ENCODE peak calls at places on chromosomes 4 and X, in five cellular contexts. J is heart right ventricle, I is IMR-90, F is right lobe of liver, B is right atrium auricular region. K is an unnamed sample.

GRCh38 chrX:10017866-10018265 is 50.7 kb downstream of the CLDN34 start:
- DNase-seq in J (no peak), I (peak), F (no peak), B (no peak), K (no peak)

GRCh38 chrX:18898517-18898916 is 85.4 kb downstream of the PHKA2 start:
- DNase-seq in J (no peak), I (no peak), F (no peak), B (no peak), K (no peak)

GRCh38 chr4:168907119-168907698 is 102.8 kb downstream of the CBR4 start:
- DNase-seq in J (no peak), I (peak), F (no peak), B (no peak), K (no peak)

GRCh38 chrX:140149761-140150160 is 184.4 kb upstream of the CXorf66 start:
- DNase-seq in J (no peak), I (no peak), F (no peak), B (no peak), K (no peak)

GRCh38 chr4:123547167-123547817 is 150.7 kb downstream of the SPRY1 start:
- DNase-seq in J (no peak), I (no peak), F (no peak), B (no peak), K (no peak)

GRCh38 chr4:155403886-155404285 is 27.1 kb upstream of the MAP9 start:
- DNase-seq in J (no peak), I (peak), F (no peak), B (no peak), K (no peak)

GRCh38 chr4:126986828-126987227 is 645.9 kb upstream of the INTU start:
- DNase-seq in J (no peak), I (peak), F (no peak), B (no peak), K (no peak)

GRCh38 chrX:3435057-3435456 is 88.6 kb upstream of the MXRA5 start:
- DNase-seq in J (no peak), I (no peak), F (no peak), B (no peak), K (no peak)

GRCh38 chrX:121308276-121308805 is 260.9 kb downstream of the GLUD2 start:
- DNase-seq in J (peak), I (no peak), F (no peak), B (no peak), K (no peak)

GRCh38 chr4:73608677-73609594 is 11.3 kb downstream of the RASSF6 start:
- DNase-seq in J (no peak), I (peak), F (no peak), B (no peak), K (no peak)

GRCh38 chrX:154655346-154655745 is 2.0 kb upstream of the CTAG2 start:
- DNase-seq in J (no peak), I (no peak), F (no peak), B (no peak), K (no peak)

GRCh38 chr4:37528161-37528560 is 158.0 kb downstream of the RELL1 start:
- DNase-seq in J (no peak), I (no peak), F (peak), B (no peak), K (no peak)

GRCh38 chr4:6252051-6252450 is 17.6 kb upstream of the WFS1 start:
- DNase-seq in J (no peak), I (no peak), F (no peak), B (no peak), K (no peak)

GRCh38 chrX:20311505-20311904 is 44.8 kb upstream of the RPS6KA3 start:
- DNase-seq in J (no peak), I (no peak), F (no peak), B (no peak), K (no peak)

GRCh38 chr4:114249561-114250356 is 270.3 kb upstream of the ARSJ start:
- DNase-seq in J (no peak), I (no peak), F (no peak), B (no peak), K (no peak)

DNA sequence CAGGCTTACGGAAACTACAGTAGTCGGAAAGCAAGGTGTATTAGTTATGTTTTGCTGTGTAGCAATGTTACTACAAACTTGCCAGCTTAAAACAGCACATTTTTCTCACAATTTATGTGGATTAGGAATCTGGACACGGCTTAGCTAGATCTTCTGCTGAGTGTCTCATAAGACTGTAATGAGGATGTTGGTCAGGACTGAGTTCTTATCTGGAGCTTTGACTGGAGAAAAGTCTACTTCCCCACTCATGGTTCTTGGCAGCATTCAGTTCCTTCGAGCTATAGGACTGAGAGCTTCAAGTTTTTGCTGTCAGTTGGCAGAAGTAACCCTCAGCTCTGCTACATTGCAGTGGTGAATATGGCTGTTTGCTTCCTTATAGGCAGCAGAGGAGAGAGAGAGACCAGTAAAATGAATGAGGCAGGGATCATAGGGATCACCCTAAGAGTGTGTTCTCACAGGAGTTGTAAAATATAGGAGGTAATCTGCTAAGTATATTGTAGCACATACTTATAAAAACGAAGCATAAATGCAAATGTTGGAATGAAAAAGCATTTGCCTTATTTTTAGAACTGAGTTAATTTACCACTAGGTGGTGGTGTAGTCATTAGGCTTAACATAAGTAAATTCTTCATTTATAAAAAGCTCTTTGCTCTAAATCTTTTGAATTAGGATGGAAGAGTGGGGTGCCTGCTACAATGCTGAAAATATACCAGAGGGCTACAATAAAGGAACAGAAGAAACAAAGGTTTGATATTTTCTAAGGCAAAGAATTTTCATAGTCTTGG is 38.6 kb downstream of the ALG13 start:
- DNase-seq in J (no peak), I (peak), F (no peak), B (no peak), K (no peak)
- TF ChIP-seq CTCF in J (peak), I (peak), F (peak), B (no peak), K (no peak)

GRCh38 chr4:17336069-17336468 is 175.8 kb downstream of the QDPR start:
- DNase-seq in J (no peak), I (no peak), F (no peak), B (no peak), K (no peak)

GRCh38 chr4:17336524-17336941 is 175.4 kb downstream of the QDPR start:
- DNase-seq in J (peak), I (peak), F (peak), B (no peak), K (no peak)

GRCh38 chr4:17335371-17335770 is 176.5 kb downstream of the QDPR start:
- DNase-seq in J (no peak), I (no peak), F (no peak), B (no peak), K (no peak)

GRCh38 chr4:17336986-17337385 is 174.9 kb downstream of the QDPR start:
- DNase-seq in J (no peak), I (no peak), F (no peak), B (no peak), K (no peak)

DNA sequence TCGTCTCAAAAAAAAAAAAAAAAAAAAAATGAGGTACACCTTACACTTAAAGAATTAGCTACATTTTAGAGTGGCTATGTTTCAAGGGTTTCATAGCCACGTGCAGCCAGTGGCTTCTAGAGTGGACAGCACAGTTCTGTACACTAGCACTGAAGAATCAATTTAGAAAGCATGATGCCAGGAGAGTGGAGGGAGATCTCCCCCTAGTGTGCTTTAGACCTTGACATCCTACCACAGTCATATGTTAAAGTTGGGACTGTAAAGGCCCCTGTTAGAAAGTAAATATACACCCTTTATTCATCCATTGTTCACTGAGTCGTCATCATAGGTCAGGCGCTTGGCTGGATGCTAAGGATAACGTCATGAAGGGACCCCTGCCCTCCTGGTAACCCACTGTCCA is 179.4 kb downstream of the QDPR start:
- DNase-seq in J (no peak), I (no peak), F (no peak), B (no peak), K (no peak)
- TF ChIP-seq CTCF in J (no peak), I (peak), F (no peak), B (no peak), K (no peak)

GRCh38 chr4:54683616-54684346 is 26.0 kb downstream of the KIT start:
- DNase-seq in J (no peak), I (no peak), F (no peak), B (no peak), K (no peak)
- TF ChIP-seq CTCF in J (peak), I (peak), F (peak), B (no peak), K (no peak)

GRCh38 chr4:174764105-174764729 is 64.8 kb downstream of the GLRA3 start:
- DNase-seq in J (no peak), I (peak), F (no peak), B (no peak), K (no peak)
- TF ChIP-seq CTCF in J (peak), I (peak), F (peak), B (peak), K (no peak)

GRCh38 chrX:123962794-123963373 is 1.4 kb downstream of the STAG2 start:
- DNase-seq in J (peak), I (peak), F (peak), B (peak), K (peak)
- TF ChIP-seq CTCF in J (no peak), I (no peak), F (no peak), B (no peak), K (no peak)

K was measured in omental fat pad.